ENCODE peak calls at places on chromosomes 6 and 20, in eight cellular contexts. One of them, this sample, is unnamed.

GRCh38 chr6:75199856-75200255 is 6.0 kb downstream of the COL12A1 start:
- DNase-seq in HT1080: no peak
- DNase-seq in T-helper 1 cell: no peak
- DNase-seq in NB4: no peak
- DNase-seq in CD4-positive, CD25-positive, alpha-beta regulatory T cell: no peak
- DNase-seq in mammary epithelial cell: no peak
- DNase-seq in GDM1: no peak
- DNase-seq in Ammon's horn: no peak
- DNase-seq in this sample: no peak

GRCh38 chr6:56677559-56677958 is 34.9 kb upstream of the DST start:
- DNase-seq in HT1080: peak
- DNase-seq in T-helper 1 cell: no peak
- DNase-seq in NB4: no peak
- DNase-seq in CD4-positive, CD25-positive, alpha-beta regulatory T cell: no peak
- DNase-seq in mammary epithelial cell: peak
- DNase-seq in GDM1: no peak
- DNase-seq in Ammon's horn: no peak
- DNase-seq in this sample: no peak

GRCh38 chr6:167350322-167350721 is 25.4 kb downstream of the TTLL2 start:
- DNase-seq in HT1080: no peak
- DNase-seq in T-helper 1 cell: no peak
- DNase-seq in NB4: no peak
- DNase-seq in CD4-positive, CD25-positive, alpha-beta regulatory T cell: peak
- DNase-seq in mammary epithelial cell: no peak
- DNase-seq in GDM1: no peak
- DNase-seq in Ammon's horn: no peak
- DNase-seq in this sample: no peak

GRCh38 chr6:149074832-149075258 is 242.7 kb upstream of the TAB2 start:
- DNase-seq in HT1080: no peak
- DNase-seq in T-helper 1 cell: no peak
- DNase-seq in NB4: no peak
- DNase-seq in CD4-positive, CD25-positive, alpha-beta regulatory T cell: no peak
- DNase-seq in mammary epithelial cell: no peak
- DNase-seq in GDM1: no peak
- DNase-seq in Ammon's horn: no peak
- DNase-seq in this sample: no peak

GRCh38 chr20:39939241-39939865 is 749.7 kb downstream of the MAFB start:
- DNase-seq in HT1080: no peak
- DNase-seq in T-helper 1 cell: no peak
- DNase-seq in NB4: no peak
- DNase-seq in CD4-positive, CD25-positive, alpha-beta regulatory T cell: no peak
- DNase-seq in mammary epithelial cell: no peak
- DNase-seq in GDM1: no peak
- DNase-seq in Ammon's horn: no peak
- DNase-seq in this sample: no peak

GRCh38 chr20:49676581-49677291 is 36.9 kb downstream of the B4GALT5 start:
- DNase-seq in HT1080: peak
- DNase-seq in T-helper 1 cell: peak
- DNase-seq in NB4: peak
- DNase-seq in CD4-positive, CD25-positive, alpha-beta regulatory T cell: peak
- DNase-seq in mammary epithelial cell: peak
- DNase-seq in GDM1: peak
- DNase-seq in Ammon's horn: no peak
- DNase-seq in this sample: no peak

GRCh38 chr20:62117362-62117646 is 5.0 kb upstream of the LSM14B start:
- DNase-seq in HT1080: no peak
- DNase-seq in T-helper 1 cell: no peak
- DNase-seq in NB4: no peak
- DNase-seq in CD4-positive, CD25-positive, alpha-beta regulatory T cell: no peak
- DNase-seq in mammary epithelial cell: no peak
- DNase-seq in GDM1: no peak
- DNase-seq in Ammon's horn: no peak
- DNase-seq in this sample: no peak

GRCh38 chr6:126427713-126428112 is 87.8 kb downstream of the CENPW start:
- DNase-seq in HT1080: no peak
- DNase-seq in T-helper 1 cell: no peak
- DNase-seq in NB4: no peak
- DNase-seq in CD4-positive, CD25-positive, alpha-beta regulatory T cell: no peak
- DNase-seq in mammary epithelial cell: no peak
- DNase-seq in GDM1: no peak
- DNase-seq in Ammon's horn: no peak
- DNase-seq in this sample: no peak

GRCh38 chr6:84771732-84772131 is 7.3 kb upstream of the TBX18 start:
- DNase-seq in HT1080: no peak
- DNase-seq in T-helper 1 cell: no peak
- DNase-seq in NB4: no peak
- DNase-seq in CD4-positive, CD25-positive, alpha-beta regulatory T cell: no peak
- DNase-seq in mammary epithelial cell: no peak
- DNase-seq in GDM1: no peak
- DNase-seq in Ammon's horn: no peak
- DNase-seq in this sample: no peak

GRCh38 chr20:25544760-25545159 is 40.6 kb downstream of the NINL start:
- DNase-seq in HT1080: no peak
- DNase-seq in T-helper 1 cell: no peak
- DNase-seq in NB4: no peak
- DNase-seq in CD4-positive, CD25-positive, alpha-beta regulatory T cell: no peak
- DNase-seq in mammary epithelial cell: no peak
- DNase-seq in GDM1: no peak
- DNase-seq in Ammon's horn: no peak
- DNase-seq in this sample: no peak

GRCh38 chr20:956330-956951 is 40.3 kb upstream of the ANGPT4 start:
- DNase-seq in HT1080: peak
- DNase-seq in T-helper 1 cell: peak
- DNase-seq in NB4: peak
- DNase-seq in CD4-positive, CD25-positive, alpha-beta regulatory T cell: peak
- DNase-seq in mammary epithelial cell: peak
- DNase-seq in GDM1: peak
- DNase-seq in Ammon's horn: peak
- DNase-seq in this sample: peak

GRCh38 chr20:5400164-5400762 is 83.5 kb upstream of the PROKR2 start:
- DNase-seq in HT1080: no peak
- DNase-seq in T-helper 1 cell: no peak
- DNase-seq in NB4: peak
- DNase-seq in CD4-positive, CD25-positive, alpha-beta regulatory T cell: peak
- DNase-seq in mammary epithelial cell: peak
- DNase-seq in GDM1: no peak
- DNase-seq in Ammon's horn: no peak
- DNase-seq in this sample: peak

GRCh38 chr6:108896111-108896661 is 48.0 kb downstream of the ARMC2 start:
- DNase-seq in HT1080: peak
- DNase-seq in T-helper 1 cell: peak
- DNase-seq in NB4: peak
- DNase-seq in CD4-positive, CD25-positive, alpha-beta regulatory T cell: peak
- DNase-seq in mammary epithelial cell: peak
- DNase-seq in GDM1: no peak
- DNase-seq in Ammon's horn: no peak
- DNase-seq in this sample: peak

GRCh38 chr6:21341910-21342309 is 251.6 kb upstream of the SOX4 start:
- DNase-seq in HT1080: no peak
- DNase-seq in T-helper 1 cell: no peak
- DNase-seq in NB4: no peak
- DNase-seq in CD4-positive, CD25-positive, alpha-beta regulatory T cell: no peak
- DNase-seq in mammary epithelial cell: no peak
- DNase-seq in GDM1: no peak
- DNase-seq in Ammon's horn: no peak
- DNase-seq in this sample: no peak

GRCh38 chr6:30730611-30731435 is 10.7 kb downstream of the TUBB start:
- DNase-seq in HT1080: peak
- DNase-seq in T-helper 1 cell: peak
- DNase-seq in NB4: peak
- DNase-seq in CD4-positive, CD25-positive, alpha-beta regulatory T cell: peak
- DNase-seq in mammary epithelial cell: peak
- DNase-seq in GDM1: peak
- DNase-seq in Ammon's horn: peak
- DNase-seq in this sample: peak

GRCh38 chr6:158933075-158933474 is 66.9 kb downstream of the RSPH3 start:
- DNase-seq in HT1080: no peak
- DNase-seq in T-helper 1 cell: no peak
- DNase-seq in NB4: no peak
- DNase-seq in CD4-positive, CD25-positive, alpha-beta regulatory T cell: no peak
- DNase-seq in mammary epithelial cell: no peak
- DNase-seq in GDM1: no peak
- DNase-seq in Ammon's horn: no peak
- DNase-seq in this sample: no peak

GRCh38 chr20:40393161-40393560 is 295.9 kb downstream of the MAFB start:
- DNase-seq in HT1080: no peak
- DNase-seq in T-helper 1 cell: no peak
- DNase-seq in NB4: no peak
- DNase-seq in CD4-positive, CD25-positive, alpha-beta regulatory T cell: no peak
- DNase-seq in mammary epithelial cell: no peak
- DNase-seq in GDM1: no peak
- DNase-seq in Ammon's horn: no peak
- DNase-seq in this sample: no peak

GRCh38 chr20:50744143-50744792 is 12.9 kb downstream of the PARD6B start:
- DNase-seq in HT1080: peak
- DNase-seq in T-helper 1 cell: no peak
- DNase-seq in NB4: peak
- DNase-seq in CD4-positive, CD25-positive, alpha-beta regulatory T cell: no peak
- DNase-seq in mammary epithelial cell: peak
- DNase-seq in GDM1: no peak
- DNase-seq in Ammon's horn: peak
- DNase-seq in this sample: no peak

This sample was measured in Jurkat, Clone E6-1.